ENCODE peak calls at places on chromosomes 7 and 10, in eight cellular contexts. One of them, this sample, is unnamed.

GRCh38 chr7:24504871-24505270 is 68.4 kb upstream of the PALS2 start:
- DNase-seq in prostate gland: no peak
- DNase-seq in stomach: no peak
- DNase-seq in ovary: no peak
- DNase-seq in GM12892: no peak
- DNase-seq in HepG2: no peak
- DNase-seq in A549: no peak
- DNase-seq in HCT116: no peak
- DNase-seq in this sample: no peak

GRCh38 chr10:50540069-50540825 is 83.5 kb downstream of the SGMS1 start:
- DNase-seq in prostate gland: no peak
- DNase-seq in stomach: no peak
- DNase-seq in ovary: no peak
- DNase-seq in GM12892: no peak
- DNase-seq in HepG2: no peak
- DNase-seq in A549: no peak
- DNase-seq in HCT116: no peak
- DNase-seq in this sample: no peak

GRCh38 chr10:70617798-70618568 is 15.4 kb upstream of the PRF1 start:
- DNase-seq in prostate gland: no peak
- DNase-seq in stomach: no peak
- DNase-seq in ovary: no peak
- DNase-seq in GM12892: no peak
- DNase-seq in HepG2: no peak
- DNase-seq in A549: no peak
- DNase-seq in HCT116: no peak
- DNase-seq in this sample: peak; percentile 35

GRCh38 chr10:112278871-112279270 is 4.3 kb upstream of the TECTB start:
- DNase-seq in prostate gland: no peak
- DNase-seq in stomach: no peak
- DNase-seq in ovary: no peak
- DNase-seq in GM12892: no peak
- DNase-seq in HepG2: no peak
- DNase-seq in A549: no peak
- DNase-seq in HCT116: no peak
- DNase-seq in this sample: no peak

GRCh38 chr7:45650404-45651055 is 76.4 kb downstream of the ADCY1 start:
- DNase-seq in prostate gland: no peak
- DNase-seq in stomach: peak; percentile 17
- DNase-seq in ovary: no peak
- DNase-seq in GM12892: no peak
- DNase-seq in HepG2: no peak
- DNase-seq in A549: no peak
- DNase-seq in HCT116: no peak
- DNase-seq in this sample: no peak

GRCh38 chr7:104272767-104273384 is 55.5 kb upstream of the LHFPL3 start:
- DNase-seq in prostate gland: peak; percentile 7
- DNase-seq in stomach: no peak
- DNase-seq in ovary: no peak
- DNase-seq in GM12892: no peak
- DNase-seq in HepG2: peak; percentile 36
- DNase-seq in A549: no peak
- DNase-seq in HCT116: peak; percentile 26
- DNase-seq in this sample: no peak

GRCh38 chr10:62017141-62017870 is 115.8 kb downstream of the ARID5B start:
- DNase-seq in prostate gland: no peak
- DNase-seq in stomach: no peak
- DNase-seq in ovary: no peak
- DNase-seq in GM12892: no peak
- DNase-seq in HepG2: no peak
- DNase-seq in A549: no peak
- DNase-seq in HCT116: no peak
- DNase-seq in this sample: no peak

GRCh38 chr10:131126321-131127121 is 185.0 kb downstream of the TCERG1L start:
- DNase-seq in prostate gland: no peak
- DNase-seq in stomach: no peak
- DNase-seq in ovary: no peak
- DNase-seq in GM12892: no peak
- DNase-seq in HepG2: no peak
- DNase-seq in A549: no peak
- DNase-seq in HCT116: no peak
- DNase-seq in this sample: no peak

GRCh38 chr10:70523044-70523443 is 44.5 kb downstream of the PALD1 start:
- DNase-seq in prostate gland: no peak
- DNase-seq in stomach: no peak
- DNase-seq in ovary: peak; percentile 48
- DNase-seq in GM12892: no peak
- DNase-seq in HepG2: no peak
- DNase-seq in A549: no peak
- DNase-seq in HCT116: no peak
- DNase-seq in this sample: no peak

GRCh38 chr10:14032406-14032998 is 298.2 kb downstream of the FRMD4A start:
- DNase-seq in prostate gland: no peak
- DNase-seq in stomach: no peak
- DNase-seq in ovary: peak; percentile 23
- DNase-seq in GM12892: no peak
- DNase-seq in HepG2: no peak
- DNase-seq in A549: no peak
- DNase-seq in HCT116: peak; percentile 2
- DNase-seq in this sample: peak; percentile 22

GRCh38 chr10:43350139-43350538 is 21.3 kb upstream of the FXYD4 start:
- DNase-seq in prostate gland: peak; percentile 60
- DNase-seq in stomach: peak; percentile 81
- DNase-seq in ovary: no peak
- DNase-seq in GM12892: no peak
- DNase-seq in HepG2: no peak
- DNase-seq in A549: no peak
- DNase-seq in HCT116: no peak
- DNase-seq in this sample: no peak

GRCh38 chr7:379456-380225 is 89.7 kb downstream of the FOXL3 start:
- DNase-seq in prostate gland: no peak
- DNase-seq in stomach: peak; percentile 25
- DNase-seq in ovary: peak; percentile 32
- DNase-seq in GM12892: no peak
- DNase-seq in HepG2: no peak
- DNase-seq in A549: no peak
- DNase-seq in HCT116: no peak
- DNase-seq in this sample: no peak

GRCh38 chr7:134785842-134786241 is 6.4 kb downstream of the CALD1 start:
- DNase-seq in prostate gland: no peak
- DNase-seq in stomach: no peak
- DNase-seq in ovary: no peak
- DNase-seq in GM12892: no peak
- DNase-seq in HepG2: no peak
- DNase-seq in A549: no peak
- DNase-seq in HCT116: no peak
- DNase-seq in this sample: no peak

GRCh38 chr7:100547872-100548271 is 8.9 kb downstream of the AGFG2 start:
- DNase-seq in prostate gland: no peak
- DNase-seq in stomach: no peak
- DNase-seq in ovary: peak; percentile 61
- DNase-seq in GM12892: no peak
- DNase-seq in HepG2: no peak
- DNase-seq in A549: no peak
- DNase-seq in HCT116: no peak
- DNase-seq in this sample: no peak

GRCh38 chr7:40704172-40704571 is 569.4 kb downstream of the SUGCT start:
- DNase-seq in prostate gland: no peak
- DNase-seq in stomach: no peak
- DNase-seq in ovary: no peak
- DNase-seq in GM12892: no peak
- DNase-seq in HepG2: peak; percentile 5
- DNase-seq in A549: no peak
- DNase-seq in HCT116: no peak
- DNase-seq in this sample: no peak

GRCh38 chr7:77702451-77703219 is 6.4 kb downstream of the RSBN1L start:
- DNase-seq in prostate gland: no peak
- DNase-seq in stomach: no peak
- DNase-seq in ovary: no peak
- DNase-seq in GM12892: no peak
- DNase-seq in HepG2: no peak
- DNase-seq in A549: no peak
- DNase-seq in HCT116: no peak
- DNase-seq in this sample: no peak

GRCh38 chr10:53223846-53224245 is 451.3 kb upstream of the MBL2 start:
- DNase-seq in prostate gland: no peak
- DNase-seq in stomach: no peak
- DNase-seq in ovary: no peak
- DNase-seq in GM12892: no peak
- DNase-seq in HepG2: no peak
- DNase-seq in A549: no peak
- DNase-seq in HCT116: no peak
- DNase-seq in this sample: no peak

GRCh38 chr10:132110091-132110490 is 44.3 kb downstream of the JAKMIP3 start:
- DNase-seq in prostate gland: no peak
- DNase-seq in stomach: peak; percentile 21
- DNase-seq in ovary: peak; percentile 3
- DNase-seq in GM12892: no peak
- DNase-seq in HepG2: no peak
- DNase-seq in A549: no peak
- DNase-seq in HCT116: no peak
- DNase-seq in this sample: no peak

GRCh38 chr10:74643586-74643956 is 182.8 kb upstream of the KAT6B start:
- DNase-seq in prostate gland: no peak
- DNase-seq in stomach: no peak
- DNase-seq in ovary: no peak
- DNase-seq in GM12892: no peak
- DNase-seq in HepG2: no peak
- DNase-seq in A549: no peak
- DNase-seq in HCT116: no peak
- DNase-seq in this sample: no peak

GRCh38 chr7:80795174-80795573 is 123.7 kb downstream of the SEMA3C start:
- DNase-seq in prostate gland: no peak
- DNase-seq in stomach: no peak
- DNase-seq in ovary: no peak
- DNase-seq in GM12892: no peak
- DNase-seq in HepG2: no peak
- DNase-seq in A549: no peak
- DNase-seq in HCT116: no peak
- DNase-seq in this sample: no peak

GRCh38 chr7:127953423-127953822 is 77.8 kb downstream of the LRRC4 start:
- DNase-seq in prostate gland: no peak
- DNase-seq in stomach: no peak
- DNase-seq in ovary: no peak
- DNase-seq in GM12892: no peak
- DNase-seq in HepG2: no peak
- DNase-seq in A549: no peak
- DNase-seq in HCT116: no peak
- DNase-seq in this sample: no peak

GRCh38 chr7:106285801-106286492 is 1.2 kb upstream of the NAMPT start:
- DNase-seq in prostate gland: no peak
- DNase-seq in stomach: no peak
- DNase-seq in ovary: no peak
- DNase-seq in GM12892: no peak
- DNase-seq in HepG2: no peak
- DNase-seq in A549: no peak
- DNase-seq in HCT116: no peak
- DNase-seq in this sample: no peak

GRCh38 chr10:111072232-111072631 is 4.6 kb upstream of the ADRA2A start:
- DNase-seq in prostate gland: no peak
- DNase-seq in stomach: no peak
- DNase-seq in ovary: no peak
- DNase-seq in GM12892: no peak
- DNase-seq in HepG2: no peak
- DNase-seq in A549: no peak
- DNase-seq in HCT116: no peak
- DNase-seq in this sample: no peak

GRCh38 chr10:109977382-109977806 is 30.4 kb upstream of the ADD3 start:
- DNase-seq in prostate gland: no peak
- DNase-seq in stomach: peak; percentile 57
- DNase-seq in ovary: no peak
- DNase-seq in GM12892: no peak
- DNase-seq in HepG2: peak; percentile 95
- DNase-seq in A549: no peak
- DNase-seq in HCT116: no peak
- DNase-seq in this sample: no peak
- TF ChIP-seq POLR2A in prostate gland: no peak
- TF ChIP-seq POLR2A in stomach: no peak
- TF ChIP-seq POLR2A in ovary: no peak
- TF ChIP-seq POLR2A in GM12892: no peak
- TF ChIP-seq POLR2A in HepG2: peak; percentile 72
- TF ChIP-seq POLR2A in A549: no peak
- TF ChIP-seq POLR2A in HCT116: no peak
- TF ChIP-seq POLR2A in this sample: no peak

DNA sequence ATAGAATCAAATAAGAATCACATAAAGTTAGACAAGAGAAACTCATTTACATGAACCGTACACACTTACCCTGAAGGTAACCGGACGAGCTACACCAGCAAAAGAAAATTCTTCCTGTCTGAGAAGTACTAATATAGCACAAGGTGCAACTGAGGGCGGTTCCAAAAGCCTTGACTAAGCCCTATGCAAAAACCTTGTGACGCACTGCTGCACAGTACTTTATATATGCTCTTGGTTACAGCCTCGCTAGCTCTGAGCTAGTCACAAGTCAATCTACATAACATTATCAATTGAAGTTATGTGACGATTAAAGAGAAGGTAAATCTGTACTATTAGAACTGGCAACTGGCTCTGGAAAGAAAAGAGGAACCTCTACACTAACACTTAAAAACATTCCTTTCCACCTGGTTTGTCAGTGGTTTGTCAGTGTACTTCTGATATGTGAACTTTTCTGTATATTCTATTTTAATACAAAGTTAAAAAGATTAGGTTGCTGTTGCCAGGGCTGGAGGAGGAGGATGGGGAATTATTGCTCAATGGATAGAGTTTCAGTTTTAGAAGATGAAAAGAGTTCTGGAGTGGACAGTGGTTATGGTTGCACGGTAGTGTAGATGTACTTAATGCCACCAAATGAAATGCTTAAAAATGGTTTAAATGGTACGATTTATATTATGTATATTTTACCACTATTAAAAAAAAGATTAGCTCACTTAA is 21.6 kb downstream of the NT5C3A start:
- DNase-seq in prostate gland: peak; percentile 9
- DNase-seq in stomach: peak; percentile 66
- DNase-seq in ovary: no peak
- DNase-seq in GM12892: peak; percentile 20
- DNase-seq in HepG2: no peak
- DNase-seq in A549: no peak
- DNase-seq in HCT116: no peak
- DNase-seq in this sample: peak; percentile 43
- TF ChIP-seq POLR2A in prostate gland: peak; percentile 7
- TF ChIP-seq POLR2A in stomach: no peak
- TF ChIP-seq POLR2A in ovary: no peak
- TF ChIP-seq POLR2A in GM12892: peak; percentile 97
- TF ChIP-seq POLR2A in HepG2: no peak
- TF ChIP-seq POLR2A in A549: no peak
- TF ChIP-seq POLR2A in HCT116: no peak
- TF ChIP-seq POLR2A in this sample: no peak

GRCh38 chr7:74494076-74494548 is 40.4 kb downstream of the GTF2IRD1 start:
- DNase-seq in prostate gland: no peak
- DNase-seq in stomach: no peak
- DNase-seq in ovary: no peak
- DNase-seq in GM12892: no peak
- DNase-seq in HepG2: peak; percentile 65
- DNase-seq in A549: no peak
- DNase-seq in HCT116: no peak
- DNase-seq in this sample: no peak
- TF ChIP-seq POLR2A in prostate gland: no peak
- TF ChIP-seq POLR2A in stomach: no peak
- TF ChIP-seq POLR2A in ovary: no peak
- TF ChIP-seq POLR2A in GM12892: no peak
- TF ChIP-seq POLR2A in HepG2: no peak
- TF ChIP-seq POLR2A in A549: no peak
- TF ChIP-seq POLR2A in HCT116: no peak
- TF ChIP-seq POLR2A in this sample: no peak

GRCh38 chr7:149874644-149875028 is 867 bp downstream of the ATP6V0E2 start:
- DNase-seq in prostate gland: peak; percentile 73
- DNase-seq in stomach: peak; percentile 69
- DNase-seq in ovary: no peak
- DNase-seq in GM12892: no peak
- DNase-seq in HepG2: peak; percentile 76
- DNase-seq in A549: no peak
- DNase-seq in HCT116: no peak
- DNase-seq in this sample: no peak
- TF ChIP-seq POLR2A in prostate gland: no peak
- TF ChIP-seq POLR2A in stomach: no peak
- TF ChIP-seq POLR2A in ovary: no peak
- TF ChIP-seq POLR2A in GM12892: no peak
- TF ChIP-seq POLR2A in HepG2: peak; percentile 72
- TF ChIP-seq POLR2A in A549: no peak
- TF ChIP-seq POLR2A in HCT116: no peak
- TF ChIP-seq POLR2A in this sample: no peak

This sample was measured in H54.